ENCODE peak calls at places on chromosomes 4 and X, in four cellular contexts. F is A549, I is HepG2, J is K562. N is an unnamed sample.

GRCh38 chr4:823093-823760 is 2.7 kb downstream of the CPLX1 start:
- DNase-seq in F (no peak), J (no peak), I (no peak), N (no peak)

GRCh38 chrX:53321216-53321942 is 40.0 kb upstream of the IQSEC2 start:
- DNase-seq in I (no peak), F (no peak), J (peak; percentile 17), N (no peak)

GRCh38 chrX:100410901-100411801 is 1.1 kb upstream of the PCDH19 start:
- DNase-seq in F (no peak), I (no peak), J (no peak), N (no peak)

GRCh38 chr4:95095352-95095974 is 337.7 kb downstream of the BMPR1B start:
- DNase-seq in J (peak; percentile 9), F (no peak), I (peak; percentile 5), N (peak; percentile 59)

GRCh38 chr4:48557478-48557877 is 67.4 kb downstream of the ZAR1 start:
- DNase-seq in I (no peak), J (peak; percentile 12), F (no peak), N (no peak)

GRCh38 chr4:118353452-118353851 is 649 bp upstream of the PRSS12 start:
- DNase-seq in I (no peak), F (no peak), J (no peak), N (no peak)

GRCh38 chr4:87540176-87541058 is 11.2 kb upstream of the SPARCL1 start:
- DNase-seq in J (no peak), I (no peak), F (no peak), N (peak; percentile 56)

GRCh38 chr4:52713456-52713937 is 37.7 kb downstream of the ERVMER34-1 start:
- DNase-seq in I (peak; percentile 71), J (no peak), F (no peak), N (peak; percentile 5)

GRCh38 chrX:119688856-119689455 is 4.0 kb downstream of the SEPTIN6 start:
- DNase-seq in I (no peak), J (no peak), F (no peak), N (no peak)

GRCh38 chrX:10677490-10677889 is 57.1 kb upstream of the MID1 start:
- DNase-seq in F (no peak), J (no peak), I (no peak), N (no peak)

GRCh38 chr4:27787195-27787594 is 926.6 kb downstream of the STIM2 start:
- DNase-seq in F (no peak), I (no peak), J (no peak), N (no peak)

GRCh38 chrX:1416327-1416784 is 24.4 kb upstream of the SLC25A6 start:
- DNase-seq in I (no peak), J (no peak), F (no peak), N (no peak)

GRCh38 chrX:85444613-85445012 is 65.1 kb upstream of the POF1B start:
- DNase-seq in F (no peak), I (no peak), J (no peak), N (no peak)

GRCh38 chrX:10518073-10518472 is 102.3 kb downstream of the MID1 start:
- DNase-seq in I (peak; percentile 13), F (no peak), J (no peak), N (no peak)

GRCh38 chrX:5113128-5113527 is 1115.5 kb downstream of the NLGN4X start:
- DNase-seq in J (peak; percentile 1), I (no peak), F (peak; percentile 11), N (no peak)

GRCh38 chr4:40515398-40516293 is 114.0 kb downstream of the RBM47 start:
- DNase-seq in J (peak; percentile 87), I (peak; percentile 64), F (peak; percentile 31), N (no peak)

GRCh38 chr4:37928896-37929537 is 31.2 kb upstream of the PTTG2 start:
- DNase-seq in F (no peak), I (no peak), J (no peak), N (no peak)

DNA sequence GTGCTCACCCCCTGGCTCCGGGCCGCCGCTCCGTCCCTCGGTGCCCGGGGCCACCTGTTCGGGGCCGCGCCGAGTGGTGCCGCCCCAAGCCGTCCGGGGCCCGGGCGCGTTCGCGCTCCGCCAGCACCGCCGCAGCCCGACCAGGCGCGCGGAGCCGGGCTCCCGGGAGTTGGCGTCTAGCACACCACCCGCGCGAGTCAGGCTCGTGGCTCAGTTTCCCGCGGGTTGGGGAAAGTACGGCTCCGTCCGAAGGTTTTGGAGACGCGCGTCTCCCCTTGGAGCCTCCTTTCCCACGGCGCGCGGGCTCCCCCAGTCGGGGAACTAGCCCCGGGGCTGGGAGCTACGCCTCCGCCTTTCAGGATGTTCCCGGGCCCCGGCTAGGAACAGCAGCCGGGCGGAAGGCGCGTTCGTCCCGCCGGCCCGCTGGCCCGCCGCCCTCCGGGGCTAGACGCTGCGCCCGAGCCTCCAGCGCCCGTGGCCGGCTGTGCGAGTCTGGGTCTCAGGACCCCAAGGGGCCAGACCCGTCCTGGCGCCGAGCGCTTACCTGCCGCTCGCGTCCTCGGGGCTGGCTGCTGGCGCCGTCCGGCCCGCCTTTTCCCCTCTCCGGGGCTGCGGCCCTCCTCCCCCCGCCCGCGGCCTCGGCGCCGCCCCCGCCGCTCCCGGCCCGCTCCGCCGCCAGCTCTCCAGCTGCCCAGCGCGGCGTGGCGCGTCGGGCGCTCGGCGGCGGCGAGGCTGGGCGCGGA is at the start of gene ADGRG2:
- DNase-seq in F (peak; percentile 37), I (no peak), J (no peak), N (peak; percentile 11)
- TF ChIP-seq MAFK in F (no peak), I (no peak), J (no peak), N (no peak)

GRCh38 chrX:143664302-143664701 is 28.4 kb upstream of the SLITRK4 start:
- DNase-seq in F (peak; percentile 1), I (no peak), J (no peak), N (no peak)

GRCh38 chrX:143663755-143664154 is 27.9 kb upstream of the SLITRK4 start:
- DNase-seq in I (no peak), J (no peak), F (no peak), N (no peak)

DNA sequence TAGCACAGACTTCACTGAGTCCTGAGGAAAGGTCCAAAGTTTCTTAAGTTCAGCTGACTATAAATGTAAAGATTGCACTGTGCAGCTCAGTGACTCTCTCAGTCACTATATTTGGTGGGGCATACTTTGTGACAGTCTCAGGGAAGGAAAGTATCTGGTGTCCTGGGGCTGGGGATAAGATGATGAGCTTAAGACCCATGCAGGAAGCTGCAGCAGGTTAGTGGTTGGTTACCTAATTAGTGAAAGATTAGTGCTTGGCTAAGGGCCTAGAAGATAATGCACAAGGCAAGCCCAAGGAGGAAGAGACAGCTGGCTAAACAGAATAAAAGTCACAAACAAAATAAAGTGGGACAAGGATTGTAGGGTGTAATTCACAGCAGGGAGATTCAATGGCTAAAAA is 25.4 kb upstream of the SLITRK4 start:
- DNase-seq in I (no peak), F (no peak), J (no peak), N (no peak)
- TF ChIP-seq MAZ in I (no peak), F (no peak), J (no peak), N (no peak)

DNA sequence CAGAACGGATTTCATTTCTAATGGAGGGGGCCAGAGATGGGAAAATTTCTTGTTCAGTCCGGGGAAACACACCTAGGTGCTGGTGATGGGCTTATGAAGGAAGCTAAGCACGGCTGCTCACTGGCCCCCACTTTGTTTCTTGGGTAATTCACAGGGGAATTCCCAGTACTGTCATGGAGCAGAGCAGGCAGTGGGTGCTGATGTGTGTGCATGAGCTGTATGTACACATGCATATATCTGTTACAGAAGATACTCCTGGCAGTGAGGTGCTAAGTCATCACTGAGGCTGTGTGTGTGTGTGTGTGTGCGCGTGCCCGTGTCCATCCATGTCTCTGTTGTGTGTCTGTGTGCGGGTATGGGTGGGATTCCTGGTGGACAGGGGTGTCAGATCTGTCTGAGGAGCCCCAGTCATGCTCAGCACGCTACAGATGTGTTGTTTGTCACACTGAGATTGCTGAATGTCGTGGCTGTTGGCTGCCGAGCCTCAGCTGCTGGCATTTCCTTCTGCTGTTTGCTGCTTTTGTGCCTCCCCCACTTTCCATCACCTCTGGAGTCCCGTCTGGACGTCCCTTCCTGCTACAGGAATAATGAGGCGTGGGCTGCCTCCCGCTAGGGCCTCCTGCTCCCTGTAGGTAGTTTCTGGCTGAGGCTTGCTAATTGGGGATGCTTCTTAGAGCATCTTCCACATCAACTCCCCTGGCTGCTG is 53.3 kb downstream of the JADE1 start:
- DNase-seq in J (no peak), F (no peak), I (no peak), N (peak; percentile 72)
- TF ChIP-seq MAFK in J (no peak), F (no peak), I (no peak), N (no peak)

DNA sequence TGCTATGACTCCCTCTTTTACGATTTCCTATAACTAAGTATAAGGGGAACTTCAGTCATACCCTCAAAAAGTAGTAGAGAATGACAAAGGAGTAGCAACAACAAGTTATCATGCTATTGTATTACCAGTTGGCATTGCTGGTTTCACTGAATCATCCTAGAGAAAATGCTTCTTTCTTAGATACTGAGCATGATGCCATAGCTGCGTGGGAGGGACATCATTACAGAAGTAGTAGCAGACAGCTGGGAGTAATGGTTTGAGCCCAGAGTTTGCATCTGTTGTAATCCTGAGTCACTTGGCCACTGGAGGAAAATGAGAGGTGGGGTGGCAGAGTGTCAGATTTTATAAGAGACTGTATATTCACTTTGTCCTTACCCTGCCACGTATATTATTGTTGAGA is 38.6 kb downstream of the MTMR1 start:
- DNase-seq in J (no peak), F (no peak), I (no peak), N (peak; percentile 97)
- TF ChIP-seq MAZ in J (no peak), F (no peak), I (no peak), N (no peak)

DNA sequence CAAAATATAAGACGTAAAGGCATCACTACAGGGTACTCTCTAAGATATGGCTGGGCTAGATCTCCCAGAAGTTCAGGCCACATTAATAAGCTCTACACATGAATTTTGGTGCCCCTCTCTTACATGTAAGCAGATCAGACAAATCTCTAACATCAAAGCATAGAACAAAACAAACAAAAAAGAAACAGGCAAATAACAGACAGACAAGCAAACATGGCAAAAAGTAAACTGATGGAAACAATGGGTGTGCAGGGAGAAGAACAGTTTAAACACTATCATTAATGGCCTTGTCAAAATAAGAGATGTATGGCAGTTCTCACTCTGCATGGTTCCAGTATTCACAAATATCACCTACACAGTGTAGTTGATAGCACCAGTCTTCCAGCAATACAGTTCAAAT is 110.9 kb upstream of the TLR3 start:
- DNase-seq in F (no peak), I (peak; percentile 4), J (no peak), N (no peak)
- TF ChIP-seq MAFK in F (no peak), I (no peak), J (no peak), N (no peak)

DNA sequence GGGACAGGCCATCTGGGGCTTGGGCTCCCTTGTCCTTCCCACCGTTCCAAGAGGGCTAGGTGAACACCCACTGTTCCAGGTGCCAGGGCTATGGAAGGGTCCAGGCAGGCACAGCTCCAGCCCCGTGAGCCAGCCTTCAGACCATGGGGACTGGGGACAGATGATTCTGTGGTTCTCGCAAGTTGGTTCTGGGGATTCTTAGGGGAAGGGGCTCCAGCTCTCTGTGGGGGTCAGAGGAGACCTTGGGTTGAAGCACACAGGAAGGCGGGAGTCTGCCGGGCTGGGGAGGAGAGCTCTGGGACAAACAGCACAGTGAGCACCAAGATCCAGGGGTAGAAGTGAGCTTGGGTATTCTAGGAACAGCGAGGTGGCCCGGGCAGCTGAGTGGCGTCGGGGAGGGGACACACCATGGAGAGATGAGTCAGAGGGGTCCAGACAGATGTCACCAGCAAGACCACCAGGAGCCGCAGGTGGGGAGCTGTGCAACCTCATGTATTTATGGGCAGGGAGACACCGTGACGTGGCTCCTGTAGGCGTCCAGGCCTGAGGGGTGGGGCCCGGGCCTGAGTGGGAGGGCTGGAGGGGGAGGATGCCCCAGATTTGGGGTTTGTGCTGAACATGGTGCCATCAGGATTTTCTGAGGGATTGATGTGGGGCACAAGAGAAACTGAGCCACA is 48.8 kb upstream of the HMX1 start:
- DNase-seq in J (peak; percentile 1), I (no peak), F (no peak), N (no peak)
- TF ChIP-seq MAZ in J (no peak), I (no peak), F (no peak), N (no peak)